ENCODE peak calls at places on chromosomes 6 and 20, in nine cellular contexts. R is OCI-LY7, V is HCT116, Y is hepatocyte, X is GM23338, N is PC-3, A is SK-N-SH, B is neural progenitor cell, C is MM.1S. T is an unnamed sample.

GRCh38 chr20:45872626-45873025 is 8.4 kb upstream of the ZSWIM1 start:
- DNase-seq in C (no peak), N (peak; percentile 88), R (no peak), Y (no peak), A (no peak), V (no peak), B (no peak), X (no peak), T (no peak)

GRCh38 chr6:166435574-166435973 is 52.8 kb upstream of the MPC1 start:
- DNase-seq in N (no peak), X (no peak), C (no peak), B (no peak), A (peak; percentile 71), R (no peak), Y (no peak), V (no peak), T (peak; percentile 6)

GRCh38 chr6:79079425-79080130 is 1.5 kb upstream of the PHIP start:
- DNase-seq in V (no peak), B (peak; percentile 41), R (no peak), N (peak; percentile 3), A (no peak), Y (peak; percentile 7), C (no peak), X (peak; percentile 49), T (peak; percentile 42)

GRCh38 chr20:50597406-50597969 is 87.3 kb downstream of the PTPN1 start:
- DNase-seq in R (no peak), C (no peak), X (no peak), V (no peak), B (no peak), N (no peak), A (no peak), Y (no peak), T (no peak)

GRCh38 chr6:42050897-42051653 is 751 bp downstream of the TAF8 start:
- DNase-seq in Y (no peak), V (no peak), C (peak; percentile 28), B (no peak), N (no peak), X (no peak), A (no peak), R (peak; percentile 17), T (peak; percentile 42)

GRCh38 chr6:134247271-134247833 is 70.6 kb downstream of the SGK1 start:
- DNase-seq in V (no peak), R (peak; percentile 87), X (no peak), Y (peak; percentile 12), B (no peak), N (no peak), A (no peak), C (peak; percentile 95), T (no peak)

GRCh38 chr6:103122766-103123601 is 1729.5 kb downstream of the GRIK2 start:
- DNase-seq in N (peak; percentile 62), R (peak; percentile 72), C (peak; percentile 53), X (peak; percentile 91), B (peak; percentile 90), V (peak; percentile 69), A (peak; percentile 27), Y (peak; percentile 86), T (peak; percentile 36)

GRCh38 chr20:38112249-38112942 is 52.7 kb downstream of the TGM2 start:
- DNase-seq in R (no peak), V (no peak), N (no peak), X (no peak), Y (no peak), A (no peak), C (no peak), B (no peak), T (no peak)

GRCh38 chr20:62710886-62711702 is 2.5 kb downstream of the NTSR1 start:
- DNase-seq in Y (no peak), C (no peak), R (no peak), V (no peak), X (no peak), B (no peak), A (peak; percentile 61), N (peak; percentile 86), T (peak; percentile 32)

GRCh38 chr6:143959865-143960264 is 48.2 kb downstream of the PLAGL1 start:
- DNase-seq in C (no peak), X (no peak), V (no peak), Y (no peak), B (peak; percentile 24), N (no peak), R (no peak), A (no peak), T (no peak)

GRCh38 chr20:51554538-51555165 is 12.1 kb upstream of the NFATC2 start:
- DNase-seq in C (no peak), R (no peak), B (no peak), A (no peak), V (no peak), X (no peak), Y (no peak), N (peak; percentile 54), T (peak; percentile 90)

GRCh38 chr6:27053738-27054137 is 193.8 kb upstream of the PRSS16 start:
- DNase-seq in B (no peak), A (no peak), V (no peak), R (no peak), C (no peak), Y (no peak), X (no peak), N (no peak), T (no peak)

GRCh38 chr20:22836877-22837276 is 198.2 kb upstream of the SSTR4 start:
- DNase-seq in C (no peak), Y (peak; percentile 39), B (no peak), N (peak; percentile 21), R (no peak), V (no peak), X (no peak), A (no peak), T (peak; percentile 30)

GRCh38 chr6:25392372-25392771 is 113.2 kb downstream of the CARMIL1 start:
- DNase-seq in N (peak; percentile 10), B (no peak), X (no peak), R (no peak), V (no peak), Y (no peak), A (no peak), C (no peak), T (peak; percentile 73)

GRCh38 chr6:17762651-17763050 is 55.9 kb upstream of the NUP153 start:
- DNase-seq in C (no peak), R (no peak), V (no peak), Y (no peak), B (no peak), N (no peak), X (no peak), A (no peak), T (no peak)

GRCh38 chr6:148805767-148806166 is 58.9 kb downstream of the UST start:
- DNase-seq in R (no peak), B (no peak), C (no peak), A (no peak), V (no peak), N (no peak), Y (peak; percentile 17), X (no peak), T (no peak)

GRCh38 chr20:39356913-39357312 is 394.8 kb downstream of the DHX35 start:
- DNase-seq in C (no peak), V (no peak), X (no peak), Y (no peak), A (no peak), N (no peak), R (no peak), B (no peak), T (peak; percentile 7)

DNA sequence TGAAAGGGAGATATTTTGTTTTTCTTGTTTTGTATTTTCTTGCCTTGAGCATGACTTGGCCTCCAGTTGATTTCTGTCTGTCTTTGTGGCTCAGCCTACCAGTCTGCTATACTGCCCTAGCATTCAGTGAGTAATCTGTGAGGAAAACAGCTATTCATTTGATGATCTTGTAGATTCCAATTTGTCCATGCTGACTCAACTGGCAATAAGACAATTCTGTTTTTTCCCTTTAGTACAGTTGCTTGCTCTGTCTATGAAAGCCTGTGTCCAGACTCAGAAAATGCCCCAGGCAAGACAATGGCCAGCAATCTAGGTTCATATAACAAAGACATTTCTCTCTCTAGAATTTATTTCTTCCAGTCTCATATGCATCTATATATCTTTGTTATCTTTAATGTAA is 10.9 kb upstream of the SOX4 start:
- DNase-seq in N (peak; percentile 60), R (no peak), C (no peak), V (no peak), Y (no peak), B (no peak), A (no peak), X (no peak), T (peak; percentile 61)
- TF ChIP-seq EZH2phosphoT487 in N (no peak), R (no peak), C (no peak), V (no peak), Y (no peak), B (no peak), A (no peak), X (no peak), T (no peak)

GRCh38 chr20:20744170-20744725 is 31.8 kb upstream of the RALGAPA2 start:
- DNase-seq in N (no peak), V (no peak), Y (no peak), A (no peak), R (no peak), X (no peak), C (no peak), B (no peak), T (no peak)
- H2AFZ ChIP-seq in N (no peak overlapping the region), V (no peak overlapping the region), Y (peak overlapping the region; percentile 62), A (no peak overlapping the region), R (no peak overlapping the region), X (peak overlapping the region; percentile 95), C (no peak overlapping the region), B (peak overlapping the region; percentile 96), T (no peak overlapping the region)

DNA sequence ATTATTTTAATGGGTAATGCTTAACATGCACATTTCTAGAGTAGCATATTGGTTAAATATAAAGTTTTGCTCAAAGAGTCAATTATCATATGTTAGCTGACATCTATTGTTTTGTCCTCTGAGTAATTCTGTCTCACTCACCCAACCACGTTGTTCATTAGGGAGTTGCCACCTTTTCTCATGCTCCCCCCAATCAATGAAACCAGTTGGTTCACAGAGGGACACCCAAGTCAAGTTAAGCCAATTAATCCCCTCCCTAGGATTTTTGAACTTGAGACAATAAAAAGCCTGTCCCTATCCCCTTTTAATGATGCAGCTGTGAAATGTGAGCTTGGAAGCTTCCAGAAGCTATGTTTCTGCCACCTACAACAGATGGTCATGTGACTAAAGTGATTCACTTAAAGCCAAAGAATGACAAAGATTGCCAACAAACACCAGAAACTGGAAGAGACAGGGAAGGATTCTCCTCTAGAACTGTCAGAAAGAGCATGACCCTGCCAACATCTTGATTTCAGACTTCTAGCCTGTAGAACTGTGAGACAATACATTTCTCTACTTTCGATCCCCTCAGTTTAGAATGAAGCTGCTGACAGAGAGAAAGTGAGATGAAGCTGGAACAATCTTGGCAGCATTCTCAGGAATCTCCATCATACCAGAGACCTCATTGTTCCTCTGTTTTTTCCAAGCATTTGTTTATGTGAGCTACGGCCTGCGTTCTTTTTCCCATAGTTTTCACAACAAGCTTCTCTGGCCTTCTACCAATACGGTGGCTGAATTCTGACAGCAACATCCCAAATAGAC is 57.9 kb upstream of the TPD52L1 start:
- DNase-seq in R (no peak), A (no peak), V (no peak), Y (no peak), N (no peak), B (no peak), C (no peak), X (no peak), T (peak; percentile 89)
- TF ChIP-seq EZH2phosphoT487 in R (no peak), A (no peak), V (no peak), Y (no peak), N (no peak), B (no peak), C (no peak), X (no peak), T (no peak)

DNA sequence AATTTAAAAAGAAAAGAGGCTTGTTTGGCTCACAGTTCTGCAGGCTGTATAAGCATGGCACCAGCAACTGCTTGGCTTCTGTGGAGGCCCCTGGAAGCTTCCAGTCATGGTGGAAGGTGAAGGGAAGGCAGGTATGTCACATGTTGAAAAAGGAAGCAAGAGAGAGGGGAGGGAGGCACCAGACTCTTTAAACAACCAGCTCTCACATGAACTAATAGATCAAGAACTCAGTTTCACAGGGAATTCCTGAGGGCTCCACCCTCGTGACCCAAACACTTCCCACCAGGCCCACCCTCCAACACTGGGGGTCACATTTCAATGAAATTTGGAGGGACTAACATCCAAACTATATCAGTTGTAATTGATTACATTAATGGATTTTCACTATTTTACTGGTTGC is 127.9 kb upstream of the MLIP start:
- DNase-seq in A (no peak), B (no peak), Y (no peak), N (no peak), V (no peak), R (no peak), C (no peak), X (no peak), T (no peak)
- H2AFZ ChIP-seq in A (no peak overlapping the region), B (no peak overlapping the region), Y (no peak overlapping the region), N (no peak overlapping the region), V (peak overlapping the region; percentile 50), R (no peak overlapping the region), C (no peak overlapping the region), X (no peak overlapping the region), T (no peak overlapping the region)

T was measured in GM23248.